ENCODE peak calls at places on chromosomes 11 and 22, in nine cellular contexts. N is HS-5; Z is GM10248; T is activated CD8-positive, alpha-beta memory T cell treated with anti-CD3 and anti-CD28 coated beads for 24 hours; I is activated naive CD8-positive, alpha-beta T cell treated with anti-CD3 and anti-CD28 coated beads for 36 hours; R is RPMI7951; V is skeletal muscle cell; F is effector memory CD8-positive, alpha-beta T cell; E is fibroblast of mammary gland. Y is an unnamed sample.

GRCh38 chr11:77107950-77108349 is 5.3 kb downstream of the OMP start:
- DNase-seq in Z (no peak), F (no peak), T (no peak), N (peak), R (peak), E (peak), I (no peak), V (peak), Y (peak)

GRCh38 chr22:17501679-17502285 is 61.5 kb upstream of the SLC25A18 start:
- DNase-seq in V (peak), F (peak), I (no peak), Z (peak), T (no peak), E (peak), N (peak), R (peak), Y (no peak)

GRCh38 chr11:130581631-130582030 is 133.2 kb downstream of the ADAMTS15 start:
- DNase-seq in Z (no peak), N (no peak), T (no peak), R (peak), F (no peak), I (no peak), V (no peak), E (no peak), Y (no peak)

GRCh38 chr11:134988495-134988894 is 576.5 kb upstream of the B3GAT1 start:
- DNase-seq in F (no peak), N (no peak), Z (no peak), I (no peak), V (no peak), R (peak), E (no peak), T (no peak), Y (no peak)

GRCh38 chr22:25514436-25514835 is 50.0 kb upstream of the GRK3 start:
- DNase-seq in Z (no peak), N (peak), I (no peak), E (no peak), F (no peak), V (no peak), T (no peak), R (no peak), Y (no peak)

GRCh38 chr11:64913171-64913727 is 3.8 kb downstream of the ATG2A start:
- DNase-seq in N (no peak), E (no peak), R (no peak), I (no peak), Z (no peak), V (no peak), T (no peak), F (no peak), Y (no peak)

GRCh38 chr11:92830382-92831148 is 138.9 kb upstream of the MTNR1B start:
- DNase-seq in V (no peak), T (no peak), E (no peak), Z (no peak), F (no peak), I (no peak), N (no peak), R (no peak), Y (no peak)

GRCh38 chr22:45861259-45861658 is 115.7 kb downstream of the WNT7B start:
- DNase-seq in I (no peak), T (peak), N (no peak), F (no peak), E (peak), V (no peak), R (no peak), Z (no peak), Y (no peak)

GRCh38 chr11:44858796-44859527 is 91.7 kb downstream of the TP53I11 start:
- DNase-seq in E (peak), R (no peak), V (peak), F (no peak), N (no peak), I (no peak), Z (no peak), T (no peak), Y (no peak)

GRCh38 chr11:132942611-132943324 is 589.5 kb downstream of the OPCML start:
- DNase-seq in R (no peak), Z (no peak), E (no peak), V (no peak), N (no peak), T (no peak), I (no peak), F (no peak), Y (no peak)

GRCh38 chr11:97732011-97732632 is 1288.6 kb upstream of the CNTN5 start:
- DNase-seq in E (no peak), R (no peak), T (no peak), I (no peak), Z (no peak), V (no peak), F (no peak), N (no peak), Y (no peak)

GRCh38 chr11:7667460-7667859 is 5.8 kb downstream of the CYB5R2 start:
- DNase-seq in I (no peak), Z (no peak), T (no peak), E (no peak), V (no peak), F (no peak), R (no peak), N (no peak), Y (peak)

GRCh38 chr11:66595245-66595904 is 2.4 kb downstream of the CCS start:
- DNase-seq in N (no peak), I (no peak), R (peak), T (no peak), F (no peak), E (no peak), V (no peak), Z (no peak), Y (no peak)

GRCh38 chr11:15236514-15236913 is 121.8 kb downstream of the INSC start:
- DNase-seq in I (no peak), V (no peak), F (no peak), Z (no peak), E (no peak), N (no peak), R (no peak), T (no peak), Y (no peak)

GRCh38 chr11:118343981-118344521 is at the start of gene CD3G:
- DNase-seq in E (no peak), V (no peak), R (no peak), Z (no peak), F (peak), N (no peak), T (peak), I (peak), Y (no peak)

GRCh38 chr11:1487091-1487850 is 692 bp upstream of the MOB2 start:
- DNase-seq in T (no peak), N (no peak), R (no peak), F (no peak), I (no peak), Z (no peak), V (no peak), E (no peak), Y (no peak)

GRCh38 chr11:34013893-34014571 is 37.5 kb upstream of the CAPRIN1 start:
- DNase-seq in F (no peak), T (no peak), Z (no peak), E (no peak), V (no peak), R (no peak), I (no peak), N (no peak), Y (no peak)

GRCh38 chr22:45499746-45500145 is 2.9 kb upstream of the FBLN1 start:
- DNase-seq in Z (no peak), F (no peak), I (no peak), T (no peak), N (no peak), R (no peak), V (no peak), E (no peak), Y (no peak)

GRCh38 chr22:20000246-20001081 is 16.2 kb downstream of the ARVCF start:
- DNase-seq in T (no peak), R (no peak), F (no peak), E (no peak), V (no peak), Z (no peak), I (no peak), N (no peak), Y (no peak)

GRCh38 chr11:2445948-2446551 is 1.2 kb downstream of the KCNQ1 start:
- DNase-seq in F (no peak), N (no peak), E (no peak), I (peak), Z (no peak), R (no peak), T (no peak), V (no peak), Y (no peak)

GRCh38 chr11:2425506-2425905 is 18.8 kb downstream of the TRPM5 start:
- DNase-seq in R (no peak), E (no peak), V (no peak), F (no peak), Z (no peak), I (no peak), N (no peak), T (no peak), Y (no peak)

GRCh38 chr11:12269104-12269441 is 108.3 kb upstream of the PARVA start:
- DNase-seq in V (peak), I (no peak), N (no peak), Z (no peak), R (no peak), F (no peak), T (no peak), E (no peak), Y (no peak)

GRCh38 chr22:49623715-49624114 is 204.0 kb downstream of the BRD1 start:
- DNase-seq in N (no peak), Z (no peak), R (no peak), I (no peak), E (no peak), F (no peak), T (no peak), V (no peak), Y (no peak)

GRCh38 chr11:35337919-35338316 is 81.4 kb downstream of the SLC1A2 start:
- DNase-seq in R (no peak), T (no peak), V (no peak), I (no peak), N (no peak), F (no peak), E (no peak), Z (no peak), Y (no peak)

Y was measured in brain pericyte.